ENCODE peak calls at places on chromosome 22, in eight cellular contexts. C is psoas muscle, F is mesothelial cell of epicardium, A is NB4, Q is choroid plexus epithelial cell, Z is foreskin fibroblast, M is kidney epithelial cell, H is GM20000. E is an unnamed sample.

GRCh38 chr22:22944268-22944985 is 56.8 kb downstream of the IGLL5 start:
- DNase-seq in C (no peak), F (peak; percentile 35), A (no peak), Q (no peak), Z (no peak), M (no peak), H (no peak), E (peak; percentile 79)

GRCh38 chr22:21752276-21752675 is 16.7 kb upstream of the YPEL1 start:
- DNase-seq in C (no peak), F (no peak), A (no peak), Q (no peak), Z (no peak), M (no peak), H (no peak), E (no peak)

GRCh38 chr22:17838180-17838865 is 64.1 kb upstream of the BID start:
- DNase-seq in C (no peak), F (no peak), A (no peak), Q (no peak), Z (no peak), M (no peak), H (no peak), E (no peak)

GRCh38 chr22:27754247-27754887 is 47.2 kb downstream of the MN1 start:
- DNase-seq in C (no peak), F (peak; percentile 56), A (no peak), Q (peak; percentile 37), Z (no peak), M (no peak), H (no peak), E (no peak)

GRCh38 chr22:48241658-48242057 is 1479.2 kb downstream of the TBC1D22A start:
- DNase-seq in C (no peak), F (no peak), A (no peak), Q (no peak), Z (no peak), M (no peak), H (no peak), E (peak; percentile 83)

GRCh38 chr22:40855960-40856512 is 403 bp downstream of the ST13 start:
- DNase-seq in C (no peak), F (no peak), A (peak; percentile 50), Q (peak; percentile 51), Z (peak; percentile 38), M (no peak), H (peak; percentile 15), E (no peak)

GRCh38 chr22:39738746-39739145 is 154.8 kb downstream of the ENTHD1 start:
- DNase-seq in C (no peak), F (no peak), A (no peak), Q (peak; percentile 51), Z (peak; percentile 66), M (no peak), H (no peak), E (no peak)

GRCh38 chr22:46135611-46136538 is 14.5 kb upstream of the PPARA start:
- DNase-seq in C (no peak), F (no peak), A (no peak), Q (no peak), Z (no peak), M (no peak), H (no peak), E (no peak)

GRCh38 chr22:38034278-38034882 is 22.8 kb upstream of the PICK1 start:
- DNase-seq in C (peak; percentile 63), F (no peak), A (peak; percentile 96), Q (peak; percentile 95), Z (peak; percentile 96), M (peak; percentile 73), H (no peak), E (no peak)

GRCh38 chr22:17964153-17964552 is 60.2 kb downstream of the MICAL3 start:
- DNase-seq in C (no peak), F (no peak), A (no peak), Q (peak; percentile 23), Z (peak; percentile 17), M (no peak), H (no peak), E (no peak)

GRCh38 chr22:22938672-22939536 is 51.3 kb downstream of the IGLL5 start:
- DNase-seq in C (no peak), F (no peak), A (no peak), Q (no peak), Z (no peak), M (no peak), H (no peak), E (no peak)

GRCh38 chr22:37661160-37661924 is 2.8 kb downstream of the PDXP start:
- DNase-seq in C (no peak), F (no peak), A (peak; percentile 47), Q (peak; percentile 84), Z (peak; percentile 79), M (no peak), H (no peak), E (peak; percentile 81)

GRCh38 chr22:24989541-24989951 is 37.0 kb downstream of the KIAA1671 start:
- DNase-seq in C (no peak), F (no peak), A (no peak), Q (no peak), Z (no peak), M (no peak), H (no peak), E (no peak)

GRCh38 chr22:30181459-30182353 is 64.9 kb downstream of the LIF start:
- DNase-seq in C (no peak), F (no peak), A (peak; percentile 67), Q (no peak), Z (no peak), M (no peak), H (no peak), E (no peak)

GRCh38 chr22:39229688-39230260 is 15.0 kb downstream of the PDGFB start:
- DNase-seq in C (no peak), F (no peak), A (no peak), Q (no peak), Z (no peak), M (no peak), H (no peak), E (no peak)

GRCh38 chr22:46941958-46942815 is 179.7 kb downstream of the TBC1D22A start:
- DNase-seq in C (peak; percentile 45), F (no peak), A (no peak), Q (no peak), Z (peak; percentile 57), M (no peak), H (no peak), E (no peak)

DNA sequence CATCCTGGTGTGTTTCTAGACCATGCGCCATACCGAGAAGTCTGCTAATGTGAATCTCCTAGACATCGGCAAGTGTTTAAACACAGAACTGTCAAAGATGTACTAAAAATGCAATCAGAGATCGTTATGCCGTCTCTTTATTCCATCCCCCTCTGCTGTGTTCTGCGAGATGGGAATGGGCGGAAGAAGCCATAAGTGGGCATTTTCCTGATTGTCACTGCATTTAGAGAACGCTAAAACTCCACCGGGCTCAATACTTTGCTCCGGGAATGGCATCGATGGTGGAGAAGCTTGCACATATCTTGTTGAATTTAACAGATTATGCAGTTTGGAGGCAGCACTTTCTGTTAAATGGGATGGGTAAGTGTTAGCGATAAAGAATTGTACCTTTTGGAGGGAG is 55.8 kb downstream of the MPPED1 start:
- DNase-seq in C (no peak), F (no peak), A (no peak), Q (no peak), Z (no peak), M (no peak), H (no peak), E (no peak)
- TF ChIP-seq CTCF in C (no peak), F (no peak), A (no peak), Q (no peak), Z (no peak), M (no peak), H (no peak), E (no peak)

GRCh38 chr22:20584029-20584871 is 76.8 kb downstream of the MED15 start:
- DNase-seq in C (no peak), F (no peak), A (no peak), Q (no peak), Z (no peak), M (no peak), H (no peak), E (no peak)
- TF ChIP-seq CTCF in C (no peak), F (no peak), A (no peak), Q (no peak), Z (no peak), M (no peak), H (no peak), E (no peak)

DNA sequence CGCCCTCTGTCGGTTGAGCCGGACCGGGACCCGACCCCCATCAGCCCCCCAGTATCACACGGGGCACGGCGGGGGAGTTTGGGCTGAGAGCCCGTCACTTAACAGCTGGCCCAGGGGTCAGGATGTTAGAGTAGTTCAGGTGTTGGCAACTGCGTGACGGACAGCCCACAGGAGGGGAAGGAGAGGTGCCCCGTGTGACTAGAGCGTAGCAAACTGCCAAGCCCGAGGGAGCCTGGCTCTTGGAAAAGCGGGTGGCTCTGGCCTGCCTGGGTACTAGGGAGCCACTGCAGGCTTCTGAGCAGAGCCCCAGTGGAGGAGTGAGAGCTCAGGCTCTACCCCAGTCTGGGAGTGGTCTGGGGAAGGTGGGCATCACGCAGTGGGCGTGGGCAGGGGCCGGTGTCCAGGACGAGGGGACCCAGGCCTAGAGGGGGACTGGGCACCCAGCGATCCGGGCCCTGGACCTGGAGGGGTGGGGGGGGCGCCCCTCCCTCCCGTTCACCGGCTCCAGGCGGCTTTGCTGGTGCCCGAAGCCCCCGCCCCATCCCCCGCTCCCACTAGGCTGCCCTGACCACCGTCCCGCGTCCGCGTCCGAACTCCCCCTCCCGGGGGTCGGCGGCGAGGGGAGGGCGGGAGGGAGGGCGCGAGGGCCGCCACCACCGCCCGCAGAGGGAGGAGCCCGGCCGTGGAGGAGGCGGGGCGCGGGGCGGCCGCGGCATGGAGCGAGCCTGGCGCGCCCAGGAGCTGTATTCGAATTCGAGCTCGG is 24.4 kb downstream of the SHANK3 start:
- DNase-seq in C (peak; percentile 23), F (no peak), A (no peak), Q (peak; percentile 14), Z (peak; percentile 55), M (no peak), H (no peak), E (no peak)
- TF ChIP-seq CTCF in C (peak; percentile 34), F (peak; percentile 30), A (no peak), Q (peak; percentile 67), Z (peak; percentile 67), M (peak; percentile 73), H (no peak), E (peak; percentile 66)

GRCh38 chr22:42884616-42885375 is 27.7 kb upstream of the ARFGAP3 start:
- DNase-seq in C (no peak), F (no peak), A (no peak), Q (no peak), Z (no peak), M (no peak), H (no peak), E (no peak)

GRCh38 chr22:42881298-42881697 is 24.2 kb upstream of the ARFGAP3 start:
- DNase-seq in C (no peak), F (no peak), A (no peak), Q (no peak), Z (no peak), M (no peak), H (no peak), E (no peak)

GRCh38 chr22:42881982-42882656 is 25.0 kb upstream of the ARFGAP3 start:
- DNase-seq in C (peak; percentile 70), F (no peak), A (no peak), Q (no peak), Z (no peak), M (no peak), H (no peak), E (no peak)

GRCh38 chr22:42883970-42884369 is 26.9 kb upstream of the ARFGAP3 start:
- DNase-seq in C (no peak), F (no peak), A (no peak), Q (no peak), Z (no peak), M (no peak), H (no peak), E (no peak)

DNA sequence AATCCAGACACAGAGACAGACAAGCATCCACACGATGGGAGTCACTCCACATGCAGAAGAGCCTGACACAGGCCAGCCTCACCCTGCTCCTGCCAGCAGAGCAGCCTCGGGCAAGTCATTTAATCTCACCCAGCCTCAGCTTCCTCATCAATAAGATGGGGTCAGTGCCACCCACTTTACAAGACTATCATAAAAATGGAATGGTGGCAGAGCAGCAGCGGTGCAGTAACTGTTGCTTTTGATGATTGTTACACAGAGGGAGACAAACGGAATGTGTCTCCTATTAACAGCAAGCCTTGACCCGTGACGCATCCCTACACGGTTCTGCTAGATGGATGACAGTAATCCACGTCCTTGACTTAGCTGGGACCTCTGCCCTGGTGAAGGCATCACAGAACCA is 26.0 kb upstream of the ARFGAP3 start:
- DNase-seq in C (no peak), F (no peak), A (no peak), Q (no peak), Z (no peak), M (no peak), H (no peak), E (no peak)
- TF ChIP-seq CTCF in C (no peak), F (no peak), A (no peak), Q (no peak), Z (no peak), M (no peak), H (no peak), E (no peak)